ENCODE peak calls at places on chromosomes 16 and 17, in five cellular contexts. E is HFF-Myc; D is IMR-90; C is adrenal gland; H is CD8-positive, alpha-beta memory T cell. O is an unnamed sample.

GRCh38 chr17:7435676-7436555 is 681 bp downstream of the TMEM102 start:
- DNase-seq in E (no peak), H (peak), D (no peak), C (peak), O (no peak)

GRCh38 chr16:73663720-73664119 is 615.8 kb upstream of the ZFHX3 start:
- DNase-seq in H (no peak), D (no peak), E (no peak), C (no peak), O (no peak)

GRCh38 chr17:60817187-60817586 is 139.5 kb downstream of the BCAS3 start:
- DNase-seq in D (peak), H (no peak), C (no peak), E (peak), O (peak)

GRCh38 chr16:716250-716607 is 1.3 kb downstream of the METRN start:
- DNase-seq in H (no peak), D (no peak), C (peak), E (no peak), O (peak)

GRCh38 chr16:8773537-8773936 is 23.9 kb downstream of the TMEM186 start:
- DNase-seq in C (no peak), H (no peak), E (no peak), D (no peak), O (no peak)

GRCh38 chr17:55564077-55564476 is 52.8 kb upstream of the SMIM36 start:
- DNase-seq in D (no peak), C (no peak), H (no peak), E (no peak), O (no peak)

GRCh38 chr16:49788505-49788904 is 67.4 kb downstream of the ZNF423 start:
- DNase-seq in D (no peak), H (no peak), C (no peak), E (no peak), O (peak)

GRCh38 chr17:35312790-35313711 is 60.4 kb downstream of the SLFN11 start:
- DNase-seq in H (peak), E (peak), C (peak), D (peak), O (peak)

GRCh38 chr16:886084-886543 is 84.7 kb downstream of the LMF1 start:
- DNase-seq in C (no peak), D (peak), E (no peak), H (peak), O (peak)

GRCh38 chr16:10965440-10966039 is 21.2 kb downstream of the CLEC16A start:
- DNase-seq in D (no peak), E (no peak), H (no peak), C (no peak), O (no peak)

GRCh38 chr16:86117756-86118155 is 218.8 kb downstream of the IRF8 start:
- DNase-seq in D (no peak), H (no peak), C (no peak), E (no peak), O (no peak)

GRCh38 chr17:10337976-10338375 is 34.8 kb downstream of the MYH13 start:
- DNase-seq in D (peak), E (peak), C (no peak), H (no peak), O (no peak)

GRCh38 chr16:22010902-22011301 is 3.0 kb downstream of the MOSMO start:
- DNase-seq in D (no peak), C (no peak), E (no peak), H (no peak), O (no peak)

GRCh38 chr17:41082565-41083136 is 1.3 kb upstream of the KRTAP4-7 start:
- DNase-seq in D (peak), C (no peak), H (no peak), E (no peak), O (no peak)

DNA sequence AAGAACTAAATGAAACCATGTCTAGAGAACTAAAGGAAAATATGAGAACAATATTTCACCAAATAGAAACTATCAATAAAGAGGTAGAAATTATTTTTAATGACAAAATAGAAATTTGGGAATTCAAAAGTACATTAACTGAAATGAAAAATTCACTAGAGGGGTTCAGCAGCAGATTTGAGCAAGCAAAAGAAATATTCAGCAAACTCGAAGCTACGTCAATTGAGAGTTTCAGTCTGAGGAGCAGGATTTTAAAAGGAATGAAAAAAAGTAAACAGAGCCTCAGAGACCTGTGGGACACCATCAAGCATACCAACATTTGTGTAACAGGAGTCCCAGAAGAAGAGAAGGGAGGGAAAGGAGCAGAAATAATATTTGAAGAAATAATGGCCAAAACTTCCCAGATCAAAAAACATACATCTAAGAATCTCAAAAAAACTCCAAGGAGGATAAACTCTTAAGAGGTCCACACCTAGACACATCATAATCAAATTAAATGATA is 38.3 kb downstream of the ZFP90 start:
- DNase-seq in E (no peak), H (no peak), C (no peak), D (no peak), O (no peak)
- H3K4me3 ChIP-seq in E (no peak), H (no peak), C (no peak), D (no peak), O (no peak)

GRCh38 chr17:75720656-75721462 is at the start of gene ITGB4:
- DNase-seq in C (no peak), H (peak), E (no peak), D (no peak), O (no peak)
- H3K4me3 ChIP-seq in C (peak), H (peak), E (peak), D (peak), O (peak)

GRCh38 chr16:3920206-3920605 is 39.7 kb upstream of the CREBBP start:
- DNase-seq in D (no peak), C (no peak), E (no peak), H (no peak), O (no peak)

GRCh38 chr16:3919413-3919812 is 38.9 kb upstream of the CREBBP start:
- DNase-seq in E (no peak), C (no peak), D (no peak), H (no peak), O (no peak)

GRCh38 chr16:3924763-3925162 is 44.2 kb upstream of the CREBBP start:
- DNase-seq in D (no peak), H (no peak), C (no peak), E (no peak), O (no peak)

DNA sequence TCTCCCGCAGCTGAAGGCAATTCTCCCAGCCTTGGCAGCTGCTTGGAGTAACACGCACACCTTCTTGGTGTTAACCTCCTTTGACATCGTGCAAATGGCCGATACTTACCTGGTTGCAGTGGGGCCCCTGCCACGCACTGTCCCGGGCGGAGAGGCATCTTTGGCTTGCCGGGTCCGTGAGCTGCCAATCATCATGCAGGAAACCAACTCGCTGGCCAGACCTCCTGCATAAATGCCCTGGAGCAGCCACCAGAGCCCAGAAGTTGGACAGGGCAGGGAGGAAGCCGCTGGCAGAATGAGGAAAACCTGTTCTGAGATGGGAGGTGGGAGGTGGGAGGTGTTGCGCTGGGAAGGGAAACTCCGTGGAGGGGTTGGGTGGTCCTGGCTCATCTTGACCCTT is 41.7 kb upstream of the CREBBP start:
- DNase-seq in C (no peak), D (no peak), E (no peak), H (no peak), O (no peak)
- H3K4me3 ChIP-seq in C (no peak), D (no peak), E (no peak), H (no peak), O (no peak)

GRCh38 chr17:77072670-77073069 is 68.1 kb upstream of the SEC14L1 start:
- DNase-seq in H (no peak), E (no peak), C (no peak), D (no peak), O (no peak)

GRCh38 chr17:77074681-77075080 is 66.1 kb upstream of the SEC14L1 start:
- DNase-seq in C (no peak), D (no peak), H (no peak), E (no peak), O (no peak)

GRCh38 chr17:77071925-77072490 is 68.8 kb upstream of the SEC14L1 start:
- DNase-seq in E (no peak), C (no peak), D (no peak), H (no peak), O (no peak)

GRCh38 chr17:77068915-77069314 is 71.9 kb upstream of the SEC14L1 start:
- DNase-seq in D (no peak), H (no peak), C (no peak), E (no peak), O (no peak)

DNA sequence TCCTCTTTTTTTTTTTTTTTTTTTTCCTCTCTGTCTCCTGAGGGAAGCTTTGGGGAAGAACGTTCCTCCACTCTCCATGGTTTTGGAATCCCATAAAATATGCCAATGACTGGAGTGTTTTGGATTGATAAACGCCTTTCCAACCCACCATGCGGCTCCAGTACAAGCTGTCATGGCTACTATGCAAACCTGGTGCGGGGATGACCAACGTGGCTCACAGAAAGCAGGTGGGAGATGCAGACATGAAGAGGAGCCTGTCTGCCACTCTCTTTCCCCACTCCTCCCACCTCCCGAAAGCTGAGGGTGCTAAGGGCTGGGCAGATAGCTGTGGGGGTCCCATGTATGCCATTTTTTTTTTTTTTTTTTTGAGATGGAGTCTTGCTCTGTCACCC is 69.9 kb upstream of the SEC14L1 start:
- DNase-seq in H (no peak), C (no peak), E (no peak), D (no peak), O (no peak)
- H3K4me3 ChIP-seq in H (no peak), C (no peak), E (no peak), D (no peak), O (no peak)